ENCODE peak calls at places on chromosomes 4 and X, in five cellular contexts. One of them, this sample, is unnamed.

GRCh38 chrX:118519411-118520205 is 24.0 kb downstream of the DOCK11 start:
- DNase-seq in IMR-90: peak; percentile 68
- DNase-seq in K562: no peak
- DNase-seq in A549: no peak
- DNase-seq in GM12878: no peak
- DNase-seq in this sample: no peak

GRCh38 chr4:78809295-78809694 is 33.1 kb downstream of the BMP2K start:
- DNase-seq in A549: no peak
- DNase-seq in IMR-90: no peak
- DNase-seq in GM12878: no peak
- DNase-seq in K562: no peak
- DNase-seq in this sample: no peak

GRCh38 chr4:155578219-155578618 is 88.4 kb upstream of the GUCY1A1 start:
- DNase-seq in GM12878: no peak
- DNase-seq in K562: no peak
- DNase-seq in IMR-90: peak; percentile 50
- DNase-seq in A549: no peak
- DNase-seq in this sample: no peak

GRCh38 chr4:53786632-53787031 is 195.3 kb upstream of the LNX1 start:
- DNase-seq in A549: no peak
- DNase-seq in GM12878: no peak
- DNase-seq in IMR-90: peak; percentile 93
- DNase-seq in K562: no peak
- DNase-seq in this sample: no peak

GRCh38 chr4:150235795-150236385 is 157.6 kb downstream of the DCLK2 start:
- DNase-seq in IMR-90: peak; percentile 42
- DNase-seq in A549: no peak
- DNase-seq in K562: no peak
- DNase-seq in GM12878: no peak
- DNase-seq in this sample: no peak

GRCh38 chr4:118974758-118975157 is 86.1 kb downstream of the SYNPO2 start:
- DNase-seq in K562: no peak
- DNase-seq in A549: no peak
- DNase-seq in GM12878: no peak
- DNase-seq in IMR-90: peak; percentile 63
- DNase-seq in this sample: no peak

GRCh38 chr4:2843909-2844584 is 403 bp downstream of the ADD1 start:
- DNase-seq in K562: no peak
- DNase-seq in IMR-90: peak; percentile 24
- DNase-seq in GM12878: no peak
- DNase-seq in A549: no peak
- DNase-seq in this sample: peak; percentile 79

GRCh38 chr4:52299120-52299519 is 248.0 kb downstream of the SPATA18 start:
- DNase-seq in K562: no peak
- DNase-seq in GM12878: no peak
- DNase-seq in IMR-90: no peak
- DNase-seq in A549: no peak
- DNase-seq in this sample: no peak

GRCh38 chrX:1661048-1661921 is 46.4 kb downstream of the ASMT start:
- DNase-seq in IMR-90: no peak
- DNase-seq in A549: no peak
- DNase-seq in GM12878: peak; percentile 98
- DNase-seq in K562: peak; percentile 11
- DNase-seq in this sample: no peak

GRCh38 chrX:119249836-119250340 is 13.8 kb downstream of the PGRMC1 start:
- DNase-seq in A549: no peak
- DNase-seq in K562: no peak
- DNase-seq in IMR-90: no peak
- DNase-seq in GM12878: no peak
- DNase-seq in this sample: no peak

GRCh38 chrX:22053486-22053885 is 21.4 kb downstream of the PHEX start:
- DNase-seq in IMR-90: peak; percentile 9
- DNase-seq in GM12878: no peak
- DNase-seq in A549: no peak
- DNase-seq in K562: no peak
- DNase-seq in this sample: no peak

DNA sequence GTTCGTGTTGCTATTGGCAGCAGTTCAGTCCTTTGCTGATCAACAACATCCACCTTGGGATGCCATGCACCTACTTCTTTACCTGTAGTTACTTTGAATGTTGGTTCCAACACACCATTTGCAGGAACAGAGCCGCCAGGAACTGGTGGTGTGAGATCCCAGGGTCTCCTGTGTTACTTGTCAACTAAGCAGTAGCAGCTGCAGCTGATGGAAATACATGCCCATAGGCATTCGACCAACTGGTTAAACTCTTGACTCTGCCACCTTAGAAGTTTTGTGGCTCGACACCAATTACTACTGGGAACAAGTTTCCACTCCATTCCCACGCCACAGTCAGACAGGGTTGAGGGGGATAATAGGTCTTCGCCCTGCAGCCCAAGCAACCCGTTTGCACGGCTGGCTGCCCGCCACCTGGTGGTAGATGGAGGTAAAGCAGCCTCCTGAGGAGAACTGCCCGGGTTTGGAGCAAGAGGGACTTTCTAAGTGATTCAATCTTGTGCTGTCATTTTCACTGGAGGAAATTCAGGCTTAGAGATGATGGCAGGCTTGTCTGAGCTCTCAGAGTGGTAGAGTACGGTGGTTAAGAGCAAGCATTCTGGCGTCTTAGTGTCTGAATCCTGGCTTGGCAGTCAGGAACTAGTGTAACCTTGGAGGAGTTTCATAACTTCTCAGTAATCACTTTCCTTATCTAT is 119.2 kb upstream of the TRIM2 start:
- DNase-seq in GM12878: peak; percentile 37
- DNase-seq in K562: peak; percentile 79
- DNase-seq in IMR-90: peak; percentile 60
- DNase-seq in A549: peak; percentile 43
- DNase-seq in this sample: peak; percentile 70
- TF ChIP-seq RCOR1 in GM12878: no peak
- TF ChIP-seq RCOR1 in K562: no peak
- TF ChIP-seq RCOR1 in IMR-90: no peak
- TF ChIP-seq RCOR1 in A549: no peak
- TF ChIP-seq RCOR1 in this sample: no peak

DNA sequence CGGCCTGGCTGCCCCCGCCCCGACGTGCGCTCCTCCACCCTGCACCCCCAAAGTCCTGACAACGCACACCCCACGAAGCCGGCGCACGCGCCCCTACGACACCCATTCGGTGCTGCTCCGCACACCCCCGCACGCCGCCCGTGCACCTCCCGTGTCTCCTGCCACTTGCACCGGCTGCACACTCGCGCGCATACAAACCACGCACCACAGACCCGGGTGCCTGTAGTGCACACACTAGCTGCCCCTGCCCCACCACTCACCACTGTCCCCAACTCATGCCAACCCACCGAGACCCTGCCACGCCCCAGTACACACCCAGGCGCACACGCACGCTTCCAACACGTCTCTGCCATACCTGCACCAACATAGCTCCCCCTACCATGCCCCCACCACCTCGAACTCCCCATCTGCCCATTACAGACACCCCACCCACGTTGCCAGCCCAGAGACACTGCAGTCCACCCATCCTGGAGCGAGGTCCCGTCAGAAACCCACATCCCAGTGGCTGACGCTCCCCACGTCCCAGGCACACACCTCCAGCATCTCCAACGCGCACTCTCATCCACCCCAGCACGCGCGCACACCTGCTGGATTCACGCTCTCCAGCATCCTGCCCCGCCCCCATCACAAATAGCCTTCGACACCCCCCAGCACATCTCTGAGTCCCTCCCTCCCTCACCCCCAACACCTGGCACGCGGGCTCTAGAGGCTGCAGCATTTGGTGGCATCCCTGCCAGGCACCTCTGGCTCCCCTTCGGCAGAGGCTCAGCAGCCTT is 4.2 kb upstream of the DUSP9 start:
- DNase-seq in K562: no peak
- DNase-seq in A549: no peak
- DNase-seq in GM12878: no peak
- DNase-seq in IMR-90: no peak
- DNase-seq in this sample: peak; percentile 32
- H3K4me2 ChIP-seq in K562: peak overlapping the region; percentile 32
- H3K4me2 ChIP-seq in A549: peak overlapping the region; percentile 96
- H3K4me2 ChIP-seq in GM12878: no peak overlapping the region
- H3K4me2 ChIP-seq in IMR-90: no peak overlapping the region
- H3K4me2 ChIP-seq in this sample: no peak overlapping the region

GRCh38 chr4:64538219-64538618 is 129.0 kb upstream of the TECRL start:
- DNase-seq in A549: no peak
- DNase-seq in K562: no peak
- DNase-seq in GM12878: no peak
- DNase-seq in IMR-90: no peak
- DNase-seq in this sample: no peak
- TF ChIP-seq RCOR1 in A549: no peak
- TF ChIP-seq RCOR1 in K562: no peak
- TF ChIP-seq RCOR1 in GM12878: no peak
- TF ChIP-seq RCOR1 in IMR-90: no peak
- TF ChIP-seq RCOR1 in this sample: no peak

GRCh38 chrX:17038277-17038676 is 91.8 kb downstream of the REPS2 start:
- DNase-seq in K562: no peak
- DNase-seq in IMR-90: no peak
- DNase-seq in A549: no peak
- DNase-seq in GM12878: no peak
- DNase-seq in this sample: no peak
- H3K4me2 ChIP-seq in K562: no peak overlapping the region
- H3K4me2 ChIP-seq in IMR-90: no peak overlapping the region
- H3K4me2 ChIP-seq in A549: no peak overlapping the region
- H3K4me2 ChIP-seq in GM12878: no peak overlapping the region
- H3K4me2 ChIP-seq in this sample: no peak overlapping the region